ENCODE peak calls at places on chromosomes 4 and X, in six cellular contexts. D is activated naive CD4-positive, alpha-beta T cell treated with anti-CD3 and anti-CD28 coated beads for 36 hours; R is astrocyte of the cerebellum; C is CD8-positive, alpha-beta memory T cell; Q is tibial artery; E is NCI-H345. W is an unnamed sample.
A peak's percentile ranks its signal among the peaks of the same experiment; 100 is the strongest.

GRCh38 chr4:21948347-21949072 is at the start of gene KCNIP4:
- DNase-seq in D (peak; percentile 4), R (no peak), C (no peak), Q (no peak), E (peak; percentile 36), W (no peak)

GRCh38 chr4:101199507-101200285 is 147.6 kb downstream of the PPP3CA start:
- DNase-seq in D (no peak), R (no peak), C (no peak), Q (no peak), E (no peak), W (no peak)

GRCh38 chrX:101450951-101451350 is 34.3 kb upstream of the ARMCX4 start:
- DNase-seq in D (no peak), R (no peak), C (no peak), Q (no peak), E (no peak), W (no peak)

GRCh38 chr4:185145572-185145971 is 2.5 kb downstream of the SLC25A4 start:
- DNase-seq in D (no peak), R (no peak), C (no peak), Q (peak; percentile 91), E (no peak), W (no peak)

GRCh38 chrX:38595801-38596200 is 34.5 kb downstream of the TSPAN7 start:
- DNase-seq in D (no peak), R (no peak), C (no peak), Q (no peak), E (no peak), W (no peak)

GRCh38 chr4:185242749-185243533 is 33.5 kb downstream of the SNX25 start:
- DNase-seq in D (peak; percentile 50), R (no peak), C (no peak), Q (no peak), E (no peak), W (no peak)

GRCh38 chr4:156476359-156476758 is 495.2 kb downstream of the PDGFC start:
- DNase-seq in D (no peak), R (peak; percentile 95), C (no peak), Q (no peak), E (no peak), W (peak; percentile 94)

GRCh38 chr4:54281060-54281781 is 52.1 kb downstream of the PDGFRA start:
- DNase-seq in D (no peak), R (peak; percentile 95), C (no peak), Q (peak; percentile 95), E (no peak), W (peak; percentile 63)

GRCh38 chrX:63930140-63930539 is 145.1 kb upstream of the ARHGEF9 start:
- DNase-seq in D (no peak), R (no peak), C (no peak), Q (no peak), E (no peak), W (no peak)

GRCh38 chr4:64617813-64618212 is 208.6 kb upstream of the TECRL start:
- DNase-seq in D (no peak), R (peak; percentile 6), C (no peak), Q (no peak), E (peak; percentile 4), W (no peak)

GRCh38 chr4:71333368-71333767 is 5.5 kb upstream of the SLC4A4 start:
- DNase-seq in D (no peak), R (no peak), C (no peak), Q (no peak), E (no peak), W (no peak)

GRCh38 chr4:173522160-173522873 is 7.7 kb downstream of the HAND2 start:
- DNase-seq in D (no peak), R (peak; percentile 63), C (no peak), Q (peak; percentile 95), E (peak; percentile 10), W (peak; percentile 81)

GRCh38 chr4:123350191-123350544 is 46.4 kb upstream of the SPRY1 start:
- DNase-seq in D (peak; percentile 20), R (no peak), C (no peak), Q (no peak), E (peak; percentile 66), W (no peak)

GRCh38 chr4:154205471-154205870 is 286.1 kb downstream of the DCHS2 start:
- DNase-seq in D (no peak), R (no peak), C (no peak), Q (no peak), E (no peak), W (no peak)

GRCh38 chr4:183260491-183261151 is 59.5 kb downstream of the CLDN22 start:
- DNase-seq in D (no peak), R (no peak), C (no peak), Q (no peak), E (no peak), W (no peak)

GRCh38 chrX:151722241-151722846 is 6.5 kb downstream of the FATE1 start:
- DNase-seq in D (peak; percentile 5), R (no peak), C (no peak), Q (peak; percentile 31), E (no peak), W (no peak)

GRCh38 chrX:41303013-41303412 is 30.9 kb upstream of the DDX3X start:
- DNase-seq in D (no peak), R (no peak), C (no peak), Q (no peak), E (no peak), W (no peak)

GRCh38 chr4:156377036-156377700 is 423.5 kb upstream of the CTSO start:
- DNase-seq in D (no peak), R (peak; percentile 71), C (no peak), Q (no peak), E (no peak), W (peak; percentile 33)

GRCh38 chr4:41512604-41513003 is 25.4 kb upstream of the LIMCH1 start:
- DNase-seq in D (no peak), R (no peak), C (no peak), Q (no peak), E (no peak), W (no peak)

GRCh38 chr4:921830-922331 is 10.2 kb downstream of the GAK start:
- DNase-seq in D (peak; percentile 52), R (no peak), C (no peak), Q (peak; percentile 29), E (no peak), W (no peak)

GRCh38 chr4:16026155-16026761 is 57.6 kb downstream of the PROM1 start:
- DNase-seq in D (peak; percentile 26), R (peak; percentile 60), C (peak; percentile 42), Q (no peak), E (peak; percentile 44), W (no peak)

GRCh38 chr4:186190456-186191265 is 706 bp upstream of the CYP4V2 start:
- DNase-seq in D (peak; percentile 50), R (no peak), C (peak; percentile 73), Q (no peak), E (peak; percentile 50), W (no peak)

GRCh38 chr4:40409835-40410234 is 74.7 kb downstream of the CHRNA9 start:
- DNase-seq in D (no peak), R (peak; percentile 4), C (no peak), Q (no peak), E (no peak), W (no peak)

GRCh38 chrX:114635986-114636385 is 52.1 kb downstream of the HTR2C start:
- DNase-seq in D (no peak), R (no peak), C (no peak), Q (no peak), E (no peak), W (no peak)

GRCh38 chr4:8913121-8913857 is 41.6 kb upstream of the HMX1 start:
- DNase-seq in D (no peak), R (no peak), C (no peak), Q (no peak), E (no peak), W (no peak)

W was measured in skeletal muscle cell.